ENCODE peak calls at places on chromosomes 16 and 17, in seven cellular contexts. One of them, this sample, is unnamed. For H3K4me1, the result is how much of the 10 kb centered on the place peaks cover.

GRCh38 chr17:6231465-6231864 is 161.3 kb downstream of the WSCD1 start:
- DNase-seq in breast epithelium: no peak
- DNase-seq in Panc1: no peak
- DNase-seq in prostate gland: no peak
- DNase-seq in stomach: no peak
- DNase-seq in suprapubic skin: no peak
- DNase-seq in sigmoid colon: no peak
- DNase-seq in this sample: no peak

GRCh38 chr17:80513892-80514291 is 30.7 kb upstream of the RPTOR start:
- DNase-seq in breast epithelium: no peak
- DNase-seq in suprapubic skin: no peak
- DNase-seq in prostate gland: no peak
- DNase-seq in Panc1: no peak
- DNase-seq in stomach: no peak
- DNase-seq in sigmoid colon: no peak
- DNase-seq in this sample: no peak

GRCh38 chr16:20897253-20897896 is 2.8 kb downstream of the DCUN1D3 start:
- DNase-seq in stomach: no peak
- DNase-seq in breast epithelium: no peak
- DNase-seq in sigmoid colon: no peak
- DNase-seq in Panc1: no peak
- DNase-seq in prostate gland: no peak
- DNase-seq in suprapubic skin: no peak
- DNase-seq in this sample: no peak

GRCh38 chr16:71387045-71387871 is 28.7 kb downstream of the CALB2 start:
- DNase-seq in prostate gland: no peak
- DNase-seq in breast epithelium: no peak
- DNase-seq in suprapubic skin: no peak
- DNase-seq in stomach: no peak
- DNase-seq in sigmoid colon: no peak
- DNase-seq in Panc1: no peak
- DNase-seq in this sample: no peak

GRCh38 chr16:68985855-68986254 is 119.6 kb upstream of the HAS3 start:
- DNase-seq in Panc1: no peak
- DNase-seq in sigmoid colon: no peak
- DNase-seq in suprapubic skin: no peak
- DNase-seq in stomach: no peak
- DNase-seq in breast epithelium: peak
- DNase-seq in prostate gland: no peak
- DNase-seq in this sample: no peak

GRCh38 chr17:41308251-41308917 is 725 bp downstream of the KRTAP16-1 start:
- DNase-seq in prostate gland: peak
- DNase-seq in breast epithelium: peak
- DNase-seq in suprapubic skin: peak
- DNase-seq in stomach: no peak
- DNase-seq in sigmoid colon: no peak
- DNase-seq in Panc1: no peak
- DNase-seq in this sample: no peak

GRCh38 chr16:2770057-2770780 is 6.9 kb downstream of the ELOB start:
- DNase-seq in breast epithelium: no peak
- DNase-seq in prostate gland: no peak
- DNase-seq in Panc1: no peak
- DNase-seq in stomach: no peak
- DNase-seq in sigmoid colon: no peak
- DNase-seq in suprapubic skin: no peak
- DNase-seq in this sample: no peak

GRCh38 chr16:1277945-1278282 is 22.0 kb downstream of the TPSD1 start:
- DNase-seq in suprapubic skin: no peak
- DNase-seq in prostate gland: no peak
- DNase-seq in stomach: no peak
- DNase-seq in breast epithelium: no peak
- DNase-seq in sigmoid colon: no peak
- DNase-seq in Panc1: no peak
- DNase-seq in this sample: no peak

GRCh38 chr17:6914711-6915110 is 81.1 kb upstream of the ALOX12 start:
- DNase-seq in Panc1: no peak
- DNase-seq in suprapubic skin: no peak
- DNase-seq in breast epithelium: no peak
- DNase-seq in prostate gland: no peak
- DNase-seq in stomach: no peak
- DNase-seq in sigmoid colon: no peak
- DNase-seq in this sample: no peak

GRCh38 chr17:77327181-77327565 is 186.4 kb downstream of the SEC14L1 start:
- DNase-seq in sigmoid colon: peak
- DNase-seq in breast epithelium: peak
- DNase-seq in stomach: peak
- DNase-seq in suprapubic skin: no peak
- DNase-seq in prostate gland: no peak
- DNase-seq in Panc1: no peak
- DNase-seq in this sample: peak

GRCh38 chr17:3582921-3583320 is 25.3 kb upstream of the TRPV3 start:
- DNase-seq in stomach: no peak
- DNase-seq in suprapubic skin: no peak
- DNase-seq in prostate gland: no peak
- DNase-seq in sigmoid colon: no peak
- DNase-seq in breast epithelium: no peak
- DNase-seq in Panc1: no peak
- DNase-seq in this sample: no peak

GRCh38 chr17:80117491-80118401 is 16.4 kb downstream of the GAA start:
- DNase-seq in Panc1: no peak
- DNase-seq in sigmoid colon: no peak
- DNase-seq in suprapubic skin: peak
- DNase-seq in prostate gland: no peak
- DNase-seq in breast epithelium: no peak
- DNase-seq in stomach: no peak
- DNase-seq in this sample: no peak

GRCh38 chr16:85360323-85361277 is 248.3 kb upstream of the CIBAR2 start:
- DNase-seq in prostate gland: peak
- DNase-seq in Panc1: no peak
- DNase-seq in suprapubic skin: no peak
- DNase-seq in breast epithelium: no peak
- DNase-seq in stomach: peak
- DNase-seq in sigmoid colon: peak
- DNase-seq in this sample: no peak

GRCh38 chr17:45018514-45019176 is 32.8 kb downstream of the DCAKD start:
- DNase-seq in sigmoid colon: no peak
- DNase-seq in breast epithelium: no peak
- DNase-seq in prostate gland: no peak
- DNase-seq in stomach: no peak
- DNase-seq in suprapubic skin: no peak
- DNase-seq in Panc1: no peak
- DNase-seq in this sample: no peak

GRCh38 chr16:4261557-4262172 is 11.2 kb downstream of the TFAP4 start:
- DNase-seq in breast epithelium: no peak
- DNase-seq in stomach: no peak
- DNase-seq in sigmoid colon: no peak
- DNase-seq in suprapubic skin: no peak
- DNase-seq in Panc1: no peak
- DNase-seq in prostate gland: no peak
- DNase-seq in this sample: no peak

GRCh38 chr17:31579265-31579664 is 187.8 kb downstream of the RAB11FIP4 start:
- DNase-seq in stomach: peak
- DNase-seq in sigmoid colon: no peak
- DNase-seq in suprapubic skin: no peak
- DNase-seq in prostate gland: no peak
- DNase-seq in Panc1: no peak
- DNase-seq in breast epithelium: no peak
- DNase-seq in this sample: no peak

GRCh38 chr16:4904108-4904941 is 32.6 kb downstream of the PPL start:
- DNase-seq in Panc1: no peak
- DNase-seq in sigmoid colon: no peak
- DNase-seq in breast epithelium: no peak
- DNase-seq in suprapubic skin: no peak
- DNase-seq in stomach: no peak
- DNase-seq in prostate gland: no peak
- DNase-seq in this sample: no peak

DNA sequence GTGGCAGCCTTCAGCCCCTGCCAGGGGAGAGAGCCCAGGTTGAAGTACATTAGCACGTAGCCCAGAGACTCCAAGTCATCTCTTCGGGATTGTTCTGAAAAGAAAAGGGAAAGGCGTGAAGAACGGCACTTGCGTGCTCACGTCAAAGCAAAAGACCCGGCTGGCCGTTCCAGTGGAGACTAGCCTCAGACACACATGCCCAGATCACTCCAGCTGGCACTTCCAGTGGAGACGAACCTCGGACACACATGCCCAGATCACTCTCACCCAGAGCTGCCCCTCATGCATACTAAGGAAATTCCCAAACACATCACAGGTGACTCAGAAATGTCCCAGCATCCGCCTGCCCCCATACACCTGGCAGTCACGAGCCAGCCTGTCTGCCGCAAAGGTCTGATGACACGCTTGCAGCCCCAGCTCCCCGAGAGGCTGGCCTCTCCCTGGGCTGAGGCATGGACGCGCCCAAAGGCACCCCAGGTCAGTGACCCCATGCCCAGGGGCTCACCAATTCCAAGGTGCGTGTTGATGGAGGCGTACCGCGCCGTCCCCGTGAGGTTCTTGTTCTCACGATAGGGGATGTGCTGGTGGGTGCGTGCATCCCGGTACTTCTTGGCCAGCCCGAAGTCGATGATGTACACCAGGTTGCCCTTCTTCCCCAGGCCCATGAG is 20.9 kb downstream of the CSNK1D start:
- DNase-seq in prostate gland: no peak
- DNase-seq in Panc1: no peak
- DNase-seq in breast epithelium: no peak
- DNase-seq in suprapubic skin: no peak
- DNase-seq in sigmoid colon: no peak
- DNase-seq in stomach: no peak
- DNase-seq in this sample: no peak
- TF ChIP-seq POLR2AphosphoS5 in prostate gland: no peak
- TF ChIP-seq POLR2AphosphoS5 in Panc1: no peak
- TF ChIP-seq POLR2AphosphoS5 in breast epithelium: no peak
- TF ChIP-seq POLR2AphosphoS5 in suprapubic skin: no peak
- TF ChIP-seq POLR2AphosphoS5 in sigmoid colon: no peak
- TF ChIP-seq POLR2AphosphoS5 in stomach: no peak
- TF ChIP-seq POLR2AphosphoS5 in this sample: no peak

GRCh38 chr16:46793841-46794240 is 37.1 kb downstream of the C16orf87 start:
- DNase-seq in breast epithelium: no peak
- DNase-seq in Panc1: no peak
- DNase-seq in prostate gland: no peak
- DNase-seq in stomach: no peak
- DNase-seq in sigmoid colon: no peak
- DNase-seq in suprapubic skin: no peak
- DNase-seq in this sample: no peak
- H3K4me1 ChIP-seq in breast epithelium: under half
- H3K4me1 ChIP-seq in Panc1: under half
- H3K4me1 ChIP-seq in prostate gland: under half
- H3K4me1 ChIP-seq in stomach: under half
- H3K4me1 ChIP-seq in sigmoid colon: under half
- H3K4me1 ChIP-seq in suprapubic skin: under half
- H3K4me1 ChIP-seq in this sample: under half

GRCh38 chr16:65700599-65700998 is 578.7 kb upstream of the CDH11 start:
- DNase-seq in sigmoid colon: no peak
- DNase-seq in suprapubic skin: no peak
- DNase-seq in stomach: no peak
- DNase-seq in Panc1: no peak
- DNase-seq in prostate gland: no peak
- DNase-seq in breast epithelium: no peak
- DNase-seq in this sample: no peak
- TF ChIP-seq POLR2AphosphoS5 in sigmoid colon: no peak
- TF ChIP-seq POLR2AphosphoS5 in suprapubic skin: no peak
- TF ChIP-seq POLR2AphosphoS5 in stomach: no peak
- TF ChIP-seq POLR2AphosphoS5 in Panc1: no peak
- TF ChIP-seq POLR2AphosphoS5 in prostate gland: no peak
- TF ChIP-seq POLR2AphosphoS5 in breast epithelium: no peak
- TF ChIP-seq POLR2AphosphoS5 in this sample: no peak

DNA sequence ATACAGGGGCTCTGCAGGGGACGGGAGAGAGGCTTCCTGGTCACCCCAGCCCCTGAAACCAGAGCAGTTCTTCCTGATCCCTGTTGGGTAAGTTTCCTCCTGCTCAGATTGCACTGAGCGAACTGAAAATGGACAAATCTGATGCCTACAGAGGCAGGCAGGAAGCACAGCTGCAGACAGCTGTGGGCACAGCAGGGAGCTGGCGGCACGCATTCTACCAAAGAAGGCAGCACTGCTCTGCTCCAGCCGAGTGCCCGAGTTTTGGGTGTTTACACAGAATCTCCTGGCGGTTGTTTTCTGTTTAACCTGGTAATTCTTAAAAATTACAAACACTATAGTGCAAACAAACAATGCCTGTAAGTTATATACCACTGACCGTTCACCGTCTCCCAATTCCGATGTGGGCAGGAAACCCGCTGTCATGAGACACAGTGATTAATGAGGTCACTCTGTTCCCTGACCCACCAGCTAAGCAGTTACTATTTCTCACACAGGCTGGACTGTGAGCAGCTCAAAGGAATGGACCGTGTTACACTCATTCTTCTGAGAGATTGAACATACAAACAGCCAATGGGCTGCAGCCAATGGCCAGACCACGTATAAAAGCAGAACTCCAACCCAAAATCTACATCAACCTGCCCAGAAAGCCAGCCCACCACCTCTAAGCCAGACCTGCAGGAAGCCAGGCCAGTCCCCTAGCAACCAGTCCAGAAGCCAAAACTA is 25.5 kb downstream of the NSMCE1 start:
- DNase-seq in sigmoid colon: peak
- DNase-seq in breast epithelium: no peak
- DNase-seq in stomach: no peak
- DNase-seq in Panc1: peak
- DNase-seq in prostate gland: no peak
- DNase-seq in suprapubic skin: no peak
- DNase-seq in this sample: peak
- H3K4me1 ChIP-seq in sigmoid colon: half or more
- H3K4me1 ChIP-seq in breast epithelium: under half
- H3K4me1 ChIP-seq in stomach: half or more
- H3K4me1 ChIP-seq in Panc1: under half
- H3K4me1 ChIP-seq in prostate gland: under half
- H3K4me1 ChIP-seq in suprapubic skin: under half
- H3K4me1 ChIP-seq in this sample: half or more

This sample was measured in vagina.